ENCODE peak calls at places on chromosomes 2 and 18, in eight cellular contexts. U is GM23338, E is neural progenitor cell, I is mammary epithelial cell, T is IMR-90, H is PC-3, G is PC-9, A is endothelial cell of umbilical vein. O is an unnamed sample.

GRCh38 chr2:215880970-215881369 is 132.4 kb downstream of the MREG start:
- DNase-seq in U (no peak), I (no peak), G (no peak), H (no peak), A (no peak), T (peak), E (no peak), O (no peak)

GRCh38 chr18:69845588-69846506 is 101.8 kb downstream of the CD226 start:
- DNase-seq in U (peak), I (no peak), T (peak), H (no peak), E (no peak), A (no peak), G (no peak), O (peak)

GRCh38 chr2:5976626-5977025 is 284.4 kb downstream of the SOX11 start:
- DNase-seq in T (no peak), U (no peak), I (no peak), A (no peak), E (no peak), G (no peak), H (no peak), O (no peak)

GRCh38 chr2:57867730-57868129 is 178.9 kb upstream of the VRK2 start:
- DNase-seq in E (no peak), U (no peak), A (no peak), H (peak), T (no peak), G (no peak), I (no peak), O (no peak)

GRCh38 chr2:105776560-105776928 is 31.8 kb downstream of the NCK2 start:
- DNase-seq in T (no peak), H (no peak), E (no peak), G (no peak), A (no peak), I (no peak), U (no peak), O (no peak)

GRCh38 chr2:56474412-56475158 is 290.8 kb downstream of the CCDC85A start:
- DNase-seq in A (no peak), E (no peak), I (no peak), H (no peak), U (no peak), T (no peak), G (no peak), O (peak)

GRCh38 chr2:18500333-18500732 is 60.1 kb downstream of the RDH14 start:
- DNase-seq in H (peak), T (peak), I (peak), U (no peak), G (no peak), A (no peak), E (no peak), O (no peak)

GRCh38 chr18:32219431-32219830 is 29.6 kb downstream of the MEP1B start:
- DNase-seq in H (no peak), T (no peak), G (no peak), U (no peak), I (peak), E (no peak), A (no peak), O (no peak)

GRCh38 chr2:84495539-84496146 is 20.7 kb upstream of the DNAH6 start:
- DNase-seq in H (peak), A (peak), U (peak), T (peak), I (peak), E (peak), G (no peak), O (peak)

GRCh38 chr18:55996726-55997125 is 408.7 kb upstream of the TCF4 start:
- DNase-seq in A (no peak), U (no peak), T (no peak), I (no peak), E (no peak), G (no peak), H (no peak), O (no peak)

GRCh38 chr2:23299796-23300195 is 85.2 kb upstream of the KLHL29 start:
- DNase-seq in U (no peak), E (no peak), H (no peak), G (no peak), T (no peak), A (no peak), I (no peak), O (no peak)

GRCh38 chr2:23542390-23542789 is 157.4 kb downstream of the KLHL29 start:
- DNase-seq in I (no peak), U (no peak), G (no peak), A (no peak), T (no peak), E (no peak), H (no peak), O (no peak)

GRCh38 chr2:78418041-78418440 is 607.5 kb upstream of the REG3G start:
- DNase-seq in U (no peak), E (no peak), I (no peak), G (no peak), H (peak), A (no peak), T (no peak), O (peak)

GRCh38 chr2:112644155-112644932 is 1.4 kb upstream of the SLC20A1 start:
- DNase-seq in E (peak), A (no peak), H (peak), T (no peak), U (peak), I (peak), G (peak), O (peak)

GRCh38 chr2:187158452-187158851 is 289.6 kb downstream of the CALCRL start:
- DNase-seq in E (no peak), H (no peak), I (no peak), T (no peak), A (peak), G (no peak), U (no peak), O (no peak)

GRCh38 chr2:227703280-227703732 is 14.5 kb downstream of the SLC19A3 start:
- DNase-seq in U (peak), A (no peak), T (peak), G (peak), I (peak), H (peak), E (no peak), O (peak)

GRCh38 chr18:79918089-79919011 is 33.1 kb downstream of the SLC66A2 start:
- DNase-seq in T (no peak), U (no peak), A (no peak), H (no peak), G (no peak), E (no peak), I (no peak), O (no peak)

GRCh38 chr2:162245737-162246136 is 2.5 kb upstream of the FAP start:
- DNase-seq in U (peak), G (peak), T (peak), A (no peak), E (no peak), I (peak), H (peak), O (peak)

GRCh38 chr2:168961450-168962229 is 60.5 kb downstream of the G6PC2 start:
- DNase-seq in I (peak), U (peak), E (peak), G (peak), A (peak), T (peak), H (peak), O (peak)

GRCh38 chr2:129361688-129362087 is 617.8 kb upstream of the RAB6C start:
- DNase-seq in H (no peak), I (no peak), A (no peak), T (no peak), G (no peak), E (no peak), U (no peak), O (no peak)

GRCh38 chr2:88110830-88111229 is 17.0 kb downstream of the FABP1 start:
- DNase-seq in A (no peak), H (no peak), I (no peak), E (no peak), T (no peak), U (no peak), G (no peak), O (no peak)

GRCh38 chr18:7288544-7288943 is 57.7 kb downstream of the LRRC30 start:
- DNase-seq in E (no peak), A (no peak), U (no peak), I (no peak), G (no peak), H (no peak), T (no peak), O (no peak)

GRCh38 chr2:1723397-1724042 is 20.8 kb downstream of the PXDN start:
- DNase-seq in G (no peak), H (no peak), T (no peak), I (no peak), A (peak), U (no peak), E (no peak), O (no peak)

GRCh38 chr18:12703714-12704113 is 872 bp downstream of the PSMG2 start:
- DNase-seq in E (peak), U (peak), A (no peak), G (no peak), T (peak), H (peak), I (peak), O (peak)

GRCh38 chr2:100752628-100753333 is 67.2 kb upstream of the NPAS2 start:
- DNase-seq in H (peak), T (peak), A (no peak), U (no peak), I (peak), G (no peak), E (no peak), O (peak)

DNA sequence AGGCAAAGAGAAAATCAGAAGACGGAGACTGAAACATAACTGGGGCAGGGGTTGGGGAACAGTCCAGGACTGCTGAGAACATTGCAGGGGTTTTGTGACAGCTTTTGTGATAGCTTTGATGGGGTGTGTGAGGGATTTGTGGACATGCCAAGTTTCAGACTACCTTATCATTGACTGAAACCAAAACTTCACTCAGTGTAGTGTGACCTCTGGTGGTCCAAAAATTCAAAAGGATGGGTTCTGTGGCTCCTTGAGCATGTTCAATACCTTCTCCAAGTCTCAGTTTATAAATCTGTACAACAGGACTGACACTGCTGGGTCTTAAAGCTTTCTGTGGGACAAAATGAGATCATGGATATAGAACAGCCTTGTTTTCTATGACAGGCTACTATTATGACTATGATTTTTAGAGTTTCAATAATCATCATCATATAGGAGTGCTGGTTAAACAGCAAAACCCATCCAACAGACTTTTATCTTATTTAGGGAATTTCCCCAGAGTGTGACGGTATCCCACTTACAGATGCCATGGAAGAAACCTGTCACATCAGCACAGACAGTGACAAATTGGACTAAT is 259.2 kb upstream of the SLC14A2 start:
- DNase-seq in H (no peak), A (no peak), U (no peak), T (no peak), E (no peak), G (no peak), I (no peak), O (no peak)
- TF ChIP-seq CTCF in H (no peak), A (no peak), U (no peak), T (no peak), E (peak), G (no peak), I (no peak), O (peak)

GRCh38 chr2:62568074-62568473 is 62.1 kb upstream of the TMEM17 start:
- DNase-seq in T (no peak), A (no peak), I (no peak), G (no peak), H (no peak), E (no peak), U (no peak), O (no peak)

GRCh38 chr2:62573137-62573731 is 67.2 kb upstream of the TMEM17 start:
- DNase-seq in H (no peak), E (no peak), U (no peak), A (no peak), T (peak), G (no peak), I (no peak), O (no peak)

GRCh38 chr2:62569907-62570793 is 64.2 kb upstream of the TMEM17 start:
- DNase-seq in G (no peak), U (peak), E (peak), I (no peak), H (no peak), T (no peak), A (no peak), O (peak)

GRCh38 chr2:62568983-62569837 is 63.2 kb upstream of the TMEM17 start:
- DNase-seq in I (peak), A (no peak), E (no peak), U (no peak), G (no peak), T (peak), H (peak), O (no peak)

DNA sequence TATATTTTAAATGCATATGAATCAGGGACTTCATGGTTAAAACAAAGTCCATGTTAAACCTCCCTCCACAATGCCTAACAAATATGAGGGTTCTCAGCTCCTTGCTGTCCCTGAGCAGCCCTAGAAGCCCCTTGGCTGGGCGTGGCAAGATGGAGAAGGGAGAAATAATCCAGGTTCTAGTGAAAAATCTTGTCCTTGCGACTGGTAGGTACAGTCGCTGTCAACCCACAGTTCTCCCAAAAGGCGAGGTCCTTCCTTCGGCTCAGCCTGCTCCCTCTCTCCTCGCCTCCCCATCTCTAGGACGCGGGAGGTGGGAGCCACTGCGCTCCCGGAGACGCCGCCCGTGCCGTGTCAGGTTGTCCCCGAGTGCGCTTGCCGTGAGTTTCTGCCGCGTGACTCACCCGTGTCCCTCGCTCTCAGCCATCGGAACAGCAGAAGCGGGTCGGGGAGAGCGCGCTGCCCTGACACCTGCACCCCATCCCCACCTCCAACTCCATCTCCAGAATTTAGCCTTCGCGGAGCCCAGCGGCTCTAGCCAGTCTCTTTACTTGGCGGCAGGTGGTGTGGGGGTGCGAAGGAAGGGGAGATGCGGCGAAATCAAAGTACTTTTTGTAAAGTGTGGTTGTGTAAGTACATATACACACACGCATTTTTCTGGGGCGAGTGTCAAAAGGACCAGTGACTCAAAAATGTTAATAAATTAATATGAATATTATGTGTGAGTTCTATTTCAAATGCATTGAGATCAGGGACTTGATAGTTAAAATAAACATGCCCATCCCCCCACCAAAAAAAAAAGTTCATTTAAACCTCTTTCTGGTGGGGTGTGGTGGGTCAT is 65.1 kb upstream of the TMEM17 start:
- DNase-seq in A (peak), I (no peak), G (peak), T (no peak), U (peak), H (no peak), E (peak), O (peak)
- H3K4me2 ChIP-seq in A (peak), I (peak), G (no peak), T (peak), U (peak), H (no peak), E (peak), O (peak)

GRCh38 chr2:190679391-190679790 is 30.5 kb downstream of the NAB1 start:
- DNase-seq in I (no peak), G (no peak), H (no peak), E (no peak), U (no peak), A (no peak), T (no peak), O (no peak)

GRCh38 chr2:190674966-190675650 is 26.2 kb downstream of the NAB1 start:
- DNase-seq in A (no peak), G (no peak), I (no peak), E (no peak), T (no peak), U (no peak), H (no peak), O (no peak)

GRCh38 chr2:190677255-190677654 is 28.4 kb downstream of the NAB1 start:
- DNase-seq in I (no peak), U (no peak), G (no peak), E (no peak), T (peak), A (no peak), H (no peak), O (no peak)

GRCh38 chr2:190679813-190680591 is 31.1 kb downstream of the NAB1 start:
- DNase-seq in I (peak), G (peak), E (peak), H (peak), U (peak), A (no peak), T (peak), O (peak)

DNA sequence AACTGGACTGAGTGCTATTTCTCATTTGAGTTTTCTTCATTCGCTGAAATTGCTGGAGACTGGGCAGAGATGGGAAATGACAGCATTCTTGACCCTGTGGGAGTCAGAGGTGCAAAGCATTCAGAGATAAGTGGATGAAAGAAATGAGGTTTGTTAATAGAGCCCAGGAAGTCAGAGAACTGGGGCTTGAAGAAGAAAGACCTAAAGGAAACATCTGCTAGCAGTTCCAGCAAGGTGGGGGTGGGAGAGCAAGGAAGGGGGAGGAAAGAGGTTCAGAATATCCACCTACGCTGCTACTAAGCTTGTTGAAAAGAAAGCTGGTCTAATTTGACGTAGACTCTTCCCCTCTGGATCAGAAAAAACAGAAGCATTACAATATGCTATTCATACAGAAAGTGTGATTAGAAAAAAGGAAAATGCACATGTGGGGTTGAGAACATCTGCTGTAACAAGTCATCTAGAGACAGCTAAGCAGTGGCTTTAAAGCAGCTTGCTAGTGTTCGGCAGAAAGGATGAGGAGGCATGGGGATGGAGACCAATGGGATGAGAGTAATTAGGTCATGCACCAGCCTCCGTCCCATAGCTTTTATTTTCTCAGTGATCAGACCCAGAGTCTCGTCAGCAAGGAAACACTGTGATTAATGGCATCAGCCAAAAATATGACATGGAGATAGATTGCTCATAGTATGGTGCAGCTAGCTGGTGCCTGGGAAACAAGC is 29.7 kb downstream of the NAB1 start:
- DNase-seq in U (peak), T (peak), A (peak), H (no peak), I (no peak), G (no peak), E (no peak), O (no peak)
- H3K27ac ChIP-seq in U (peak), T (no peak), A (peak), H (no peak), I (no peak), G (no peak), E (peak), O (no peak)

DNA sequence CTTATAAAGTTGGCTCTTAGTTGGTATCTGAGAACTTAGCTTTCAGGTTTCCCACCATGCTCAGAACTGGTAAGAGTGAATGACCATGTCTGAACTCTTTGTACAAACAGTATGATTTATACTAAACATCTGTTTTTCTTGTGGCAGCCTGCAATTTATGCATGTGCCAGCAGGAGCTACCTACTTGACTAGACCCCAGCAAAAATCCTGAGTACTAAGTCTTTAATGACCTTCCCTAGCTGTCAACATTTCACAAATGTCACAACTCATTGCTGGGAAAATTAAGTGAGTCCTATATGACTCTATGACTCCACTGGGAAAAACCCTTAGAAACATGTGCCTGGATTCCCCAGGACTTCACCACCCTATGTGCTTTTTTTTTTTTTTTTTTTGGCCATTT is 1225.8 kb downstream of the SUCLG1 start:
- DNase-seq in T (no peak), U (no peak), I (peak), A (no peak), E (no peak), H (peak), G (no peak), O (no peak)
- TF ChIP-seq CTCF in T (no peak), U (no peak), I (no peak), A (no peak), E (peak), H (no peak), G (no peak), O (no peak)

DNA sequence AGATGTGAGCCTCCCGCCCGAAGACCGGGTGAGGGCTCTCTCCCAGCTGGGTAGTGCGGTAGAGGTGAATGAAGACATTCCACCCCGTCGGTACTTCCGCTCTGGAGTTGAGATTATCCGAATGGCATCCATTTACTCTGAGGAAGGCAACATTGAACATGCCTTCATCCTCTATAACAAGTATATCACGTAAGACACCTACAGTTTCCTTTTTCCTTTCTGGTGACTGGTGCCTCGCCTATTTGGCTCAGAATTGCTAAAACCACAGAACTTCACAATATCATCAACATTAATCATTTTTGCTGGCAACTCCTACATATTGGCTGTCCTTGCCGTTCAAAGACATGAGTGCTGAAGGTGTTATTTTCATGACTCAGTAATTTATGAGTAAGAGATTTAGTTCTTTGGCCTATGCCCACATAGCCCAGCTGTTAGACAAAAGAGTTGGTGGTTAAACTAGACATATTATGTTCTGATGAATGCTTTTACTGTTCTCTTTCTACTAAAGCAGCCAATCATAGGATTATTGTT is 2.2 kb downstream of the STAMBP start:
- DNase-seq in T (peak), I (peak), G (no peak), A (peak), E (no peak), U (no peak), H (peak), O (no peak)
- H3K4me2 ChIP-seq in T (no peak), I (peak), G (peak), A (no peak), E (no peak), U (no peak), H (peak), O (peak)

GRCh38 chr2:148617219-148617618 is 27.3 kb upstream of the EPC2 start:
- DNase-seq in E (no peak), G (no peak), U (no peak), H (no peak), A (no peak), I (no peak), T (no peak), O (no peak)

GRCh38 chr2:148616696-148617095 is 27.9 kb upstream of the EPC2 start:
- DNase-seq in T (no peak), E (no peak), I (no peak), G (no peak), U (no peak), H (peak), A (no peak), O (peak)

GRCh38 chr2:148614332-148615049 is 30.1 kb upstream of the EPC2 start:
- DNase-seq in H (peak), T (peak), A (peak), E (no peak), I (peak), U (peak), G (peak), O (peak)

GRCh38 chr2:148614024-148614331 is 30.6 kb upstream of the EPC2 start:
- DNase-seq in E (peak), U (peak), T (no peak), A (peak), H (peak), I (peak), G (peak), O (no peak)

GRCh38 chr2:148615446-148615845 is 29.1 kb upstream of the EPC2 start:
- DNase-seq in G (no peak), U (peak), A (peak), E (no peak), I (no peak), H (no peak), T (no peak), O (no peak)
- H3K27ac ChIP-seq in G (peak), U (peak), A (no peak), E (no peak), I (no peak), H (no peak), T (no peak), O (peak)

O was measured in hepatocyte.